ENCODE peak calls at places on chromosomes 16 and 17, in six cellular contexts. J is endothelial cell, Q is heart left ventricle, E is ascending aorta, X is esophagus squamous epithelium, W is psoas muscle. F is an unnamed sample.
A peak's percentile ranks its signal among the peaks of the same experiment; 100 is the strongest.

GRCh38 chr17:58564971-58565370 is 50.5 kb upstream of the MTMR4 start:
- DNase-seq in W (no peak), X (no peak), E (no peak), Q (no peak), J (no peak), F (no peak)

GRCh38 chr16:24645739-24646645 is 83.5 kb upstream of the TNRC6A start:
- DNase-seq in E (no peak), X (no peak), W (no peak), Q (no peak), J (no peak), F (no peak)

GRCh38 chr17:45792995-45793755 is 9.1 kb downstream of the CRHR1 start:
- DNase-seq in X (no peak), Q (no peak), J (no peak), E (no peak), W (no peak), F (no peak)

GRCh38 chr17:59892251-59892848 is 393 bp downstream of the TUBD1 start:
- DNase-seq in E (no peak), J (no peak), W (peak; percentile 82), X (no peak), Q (no peak), F (no peak)

GRCh38 chr16:84356591-84357116 is 11.7 kb upstream of the ATP2C2 start:
- DNase-seq in X (no peak), Q (no peak), E (no peak), J (no peak), W (no peak), F (no peak)

GRCh38 chr17:39868554-39868942 is 546 bp downstream of the ZPBP2 start:
- DNase-seq in E (no peak), Q (no peak), J (no peak), W (no peak), X (no peak), F (no peak)

GRCh38 chr16:57132470-57132869 is 40.1 kb downstream of the CPNE2 start:
- DNase-seq in W (no peak), Q (no peak), X (no peak), E (no peak), J (no peak), F (no peak)

GRCh38 chr17:79005063-79005861 is 4.3 kb downstream of the CANT1 start:
- DNase-seq in E (no peak), Q (peak; percentile 15), W (no peak), J (no peak), X (no peak), F (peak; percentile 46)

GRCh38 chr17:40560592-40561293 is 4.5 kb downstream of the CCR7 start:
- DNase-seq in Q (no peak), X (no peak), E (no peak), J (no peak), W (peak; percentile 51), F (peak; percentile 70)

GRCh38 chr17:50192873-50193274 is 8.6 kb downstream of the COL1A1 start:
- DNase-seq in E (no peak), X (no peak), W (no peak), J (no peak), Q (no peak), F (no peak)

GRCh38 chr17:80424878-80425765 is 10.2 kb downstream of the ENDOV start:
- DNase-seq in X (no peak), J (no peak), Q (no peak), E (no peak), W (peak; percentile 29), F (no peak)

GRCh38 chr16:89700100-89700648 is 1.3 kb downstream of the SPATA2L start:
- DNase-seq in J (peak; percentile 99), Q (peak; percentile 99), X (peak; percentile 89), E (peak; percentile 96), W (peak; percentile 99), F (peak; percentile 87)

GRCh38 chr17:59378621-59379194 is 47.3 kb downstream of the YPEL2 start:
- DNase-seq in E (no peak), J (no peak), X (no peak), Q (no peak), W (no peak), F (no peak)

GRCh38 chr16:75764154-75764768 is 38.0 kb upstream of the CPHXL start:
- DNase-seq in J (peak; percentile 51), E (no peak), Q (peak; percentile 50), X (no peak), W (no peak), F (peak; percentile 64)

GRCh38 chr16:69589434-69590269 is 23.9 kb downstream of the NFAT5 start:
- DNase-seq in X (no peak), E (no peak), J (no peak), Q (no peak), W (no peak), F (no peak)

GRCh38 chr16:72876981-72877373 is 171.0 kb downstream of the ZFHX3 start:
- DNase-seq in J (no peak), X (no peak), Q (no peak), W (no peak), E (no peak), F (no peak)

GRCh38 chr16:85601730-85602401 is 11.3 kb upstream of the GSE1 start:
- DNase-seq in W (peak; percentile 75), X (no peak), J (no peak), Q (peak; percentile 64), E (no peak), F (no peak)

GRCh38 chr17:61966201-61966600 is 38.4 kb upstream of the INTS2 start:
- DNase-seq in J (no peak), Q (no peak), X (no peak), E (no peak), W (no peak), F (no peak)

GRCh38 chr16:57045694-57046381 is 46.5 kb upstream of the CPNE2 start:
- DNase-seq in X (peak; percentile 24), Q (peak; percentile 84), W (peak; percentile 82), E (no peak), J (peak; percentile 68), F (no peak)

GRCh38 chr17:12667299-12667958 is 1.7 kb downstream of the MYOCD start:
- DNase-seq in J (peak; percentile 8), X (no peak), E (no peak), Q (peak; percentile 34), W (no peak), F (no peak)

GRCh38 chr16:55542459-55543082 is 23.9 kb upstream of the CAPNS2 start:
- DNase-seq in J (no peak), X (no peak), Q (no peak), W (no peak), E (no peak), F (no peak)

GRCh38 chr17:32275060-32276042 is 9.7 kb downstream of the RHBDL3 start:
- DNase-seq in W (peak; percentile 75), E (peak; percentile 15), Q (peak; percentile 68), J (no peak), X (no peak), F (no peak)

GRCh38 chr17:49707246-49707607 is 537 bp downstream of the SLC35B1 start:
- DNase-seq in Q (no peak), W (no peak), E (no peak), X (no peak), J (no peak), F (peak; percentile 40)

GRCh38 chr17:1029196-1029911 is 32.4 kb downstream of the TIMM22 start:
- DNase-seq in W (no peak), E (peak; percentile 48), X (no peak), Q (no peak), J (no peak), F (no peak)

GRCh38 chr16:57536306-57537193 is at the start of gene CCDC102A:
- DNase-seq in Q (no peak), W (no peak), J (no peak), X (no peak), E (no peak), F (peak; percentile 71)

GRCh38 chr16:55470533-55471371 is 8.2 kb upstream of the MMP2 start:
- DNase-seq in W (no peak), X (no peak), Q (no peak), J (no peak), E (no peak), F (no peak)

DNA sequence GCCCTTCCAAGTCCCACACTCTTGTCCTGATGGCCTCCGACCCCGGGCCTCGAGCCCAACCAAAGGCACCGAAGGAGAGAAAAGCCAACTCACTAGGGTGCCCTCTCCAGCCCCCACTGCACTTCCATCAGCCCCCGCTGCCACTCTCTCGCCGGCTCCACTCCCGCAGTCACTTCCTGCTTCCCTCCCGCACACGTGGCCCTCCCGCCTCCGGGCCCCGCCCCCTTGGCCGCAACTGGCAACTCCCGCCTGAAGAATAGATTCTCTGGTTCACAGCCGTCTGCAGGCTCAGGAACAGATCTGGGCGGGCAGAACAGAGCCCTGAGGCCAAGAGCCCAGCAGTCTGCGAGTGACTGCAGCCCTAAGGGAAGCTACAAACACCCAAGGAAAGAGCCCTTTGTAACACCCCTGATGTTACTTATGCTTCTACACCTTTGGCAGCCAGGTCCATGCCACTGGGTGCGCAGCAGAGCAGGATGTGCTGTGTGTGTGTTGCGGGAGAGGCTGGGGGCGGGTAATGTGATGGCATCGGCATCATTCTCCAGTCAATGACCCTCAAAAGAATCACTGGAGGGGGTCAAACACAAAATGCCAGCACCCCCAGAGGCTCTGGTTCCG is at the start of gene SLC39A11:
- DNase-seq in J (peak; percentile 83), X (peak; percentile 64), E (peak; percentile 80), W (peak; percentile 96), Q (peak; percentile 94), F (peak; percentile 96)
- TF ChIP-seq CTCF in J (no peak), X (no peak), E (no peak), W (no peak), Q (no peak), F (no peak)

GRCh38 chr16:1826691-1827573 is at the start of the genes FAHD1 and HAGH:
- DNase-seq in Q (peak; percentile 95), W (peak; percentile 97), J (peak; percentile 92), X (peak; percentile 47), E (peak; percentile 73), F (peak; percentile 91)
- TF ChIP-seq CTCF in Q (no peak), W (no peak), J (no peak), X (no peak), E (no peak), F (no peak)

DNA sequence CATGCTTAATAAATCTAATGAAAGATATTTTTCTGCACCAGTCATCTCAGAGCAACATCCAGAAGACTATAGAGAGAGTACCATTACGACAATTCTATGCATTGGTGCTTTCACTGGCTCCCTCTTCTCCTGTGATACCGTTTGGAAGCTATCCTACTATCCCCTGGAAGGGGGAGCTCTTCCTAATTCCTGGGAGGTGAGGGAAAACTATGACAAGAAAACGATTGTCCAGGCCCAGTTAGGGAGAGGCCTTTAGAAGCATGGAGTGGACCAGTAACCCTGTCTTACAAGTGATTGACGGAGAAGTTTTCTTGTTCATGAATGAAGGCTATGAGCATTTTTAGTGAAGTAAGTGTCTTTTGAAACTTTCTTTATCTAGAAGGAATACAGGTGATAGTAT is 150.2 kb downstream of the TANC2 start:
- DNase-seq in Q (no peak), X (no peak), E (no peak), J (no peak), W (no peak), F (no peak)
- TF ChIP-seq CTCF in Q (no peak), X (no peak), E (no peak), J (no peak), W (no peak), F (no peak)

GRCh38 chr17:63549946-63550815 is at the start of gene DCAF7:
- DNase-seq in E (peak; percentile 97), W (peak; percentile 99), X (peak; percentile 94), J (peak; percentile 95), Q (peak; percentile 99), F (peak; percentile 100)
- TF ChIP-seq CTCF in E (no peak), W (no peak), X (no peak), J (no peak), Q (no peak), F (no peak)

GRCh38 chr17:33335491-33336173 is 42.5 kb upstream of the ASIC2 start:
- DNase-seq in W (no peak), J (peak; percentile 4), E (no peak), Q (no peak), X (no peak), F (no peak)
- TF ChIP-seq CTCF in W (no peak), J (peak; percentile 46), E (no peak), Q (no peak), X (no peak), F (no peak)

GRCh38 chr16:2591476-2592240 is 53.8 kb downstream of the PDPK1 start:
- DNase-seq in X (no peak), Q (no peak), W (peak; percentile 36), E (no peak), J (no peak), F (no peak)
- TF ChIP-seq CTCF in X (no peak), Q (no peak), W (no peak), E (no peak), J (no peak), F (no peak)

F was measured in DND-41.